ENCODE peak calls at places on chromosomes 3 and 15, in eight cellular contexts. E is dorsolateral prefrontal cortex; W is AG04450; R is naive thymus-derived CD4-positive, alpha-beta T cell; P is GM23248; J is stomach; K is cardiac fibroblast; B is fibroblast of mammary gland. Z is an unnamed sample.
A peak's percentile ranks its signal among the peaks of the same experiment; 100 is the strongest.

GRCh38 chr15:61653110-61653509 is 407.1 kb downstream of the VPS13C start:
- DNase-seq in R (no peak), B (peak; percentile 62), E (no peak), J (peak; percentile 27), W (no peak), K (no peak), P (no peak), Z (no peak)

GRCh38 chr3:146554168-146554760 is 9.9 kb upstream of the PLSCR1 start:
- DNase-seq in E (no peak), R (no peak), P (peak; percentile 12), K (no peak), J (no peak), W (no peak), B (no peak), Z (no peak)

GRCh38 chr3:120497318-120497717 is 46.5 kb upstream of the FSTL1 start:
- DNase-seq in R (no peak), J (no peak), B (peak; percentile 98), K (peak; percentile 99), P (peak; percentile 93), E (no peak), W (peak; percentile 78), Z (no peak)

GRCh38 chr15:40330368-40330836 is 6.9 kb downstream of the INAFM2 start:
- DNase-seq in J (no peak), P (peak; percentile 64), E (no peak), K (peak; percentile 49), R (no peak), W (no peak), B (no peak), Z (no peak)

GRCh38 chr3:162175145-162175544 is 678.5 kb downstream of the OTOL1 start:
- DNase-seq in K (no peak), W (no peak), E (no peak), P (no peak), B (no peak), J (no peak), R (no peak), Z (no peak)

GRCh38 chr15:48855501-48856440 is 22.2 kb upstream of the EID1 start:
- DNase-seq in K (peak; percentile 70), R (no peak), J (no peak), P (peak; percentile 74), E (no peak), B (peak; percentile 68), W (no peak), Z (no peak)

GRCh38 chr3:14506626-14507344 is 33.4 kb downstream of the GRIP2 start:
- DNase-seq in W (no peak), K (no peak), R (no peak), E (no peak), P (no peak), B (no peak), J (no peak), Z (no peak)

GRCh38 chr3:13801361-13802214 is 78.3 kb downstream of the WNT7A start:
- DNase-seq in W (no peak), J (no peak), R (no peak), E (no peak), K (no peak), P (no peak), B (no peak), Z (no peak)

GRCh38 chr15:23073890-23074631 is 34.7 kb upstream of the TUBGCP5 start:
- DNase-seq in B (no peak), K (no peak), R (no peak), E (no peak), W (no peak), P (no peak), J (no peak), Z (no peak)

GRCh38 chr3:40128169-40128568 is 181.3 kb upstream of the EIF1B start:
- DNase-seq in J (no peak), B (no peak), W (no peak), R (no peak), K (no peak), E (no peak), P (no peak), Z (no peak)

GRCh38 chr3:141939759-141940158 is 63.3 kb downstream of the ATP1B3 start:
- DNase-seq in J (no peak), P (no peak), B (no peak), E (no peak), W (no peak), K (no peak), R (no peak), Z (no peak)

GRCh38 chr15:92383528-92384326 is 10.0 kb upstream of the ST8SIA2 start:
- DNase-seq in J (no peak), E (no peak), P (peak; percentile 44), K (no peak), B (peak; percentile 11), W (no peak), R (no peak), Z (peak; percentile 9)

GRCh38 chr3:96915465-96915864 is 101.1 kb downstream of the EPHA6 start:
- DNase-seq in P (no peak), J (no peak), R (no peak), W (no peak), E (no peak), B (no peak), K (no peak), Z (no peak)

GRCh38 chr3:38458796-38459498 is 5.3 kb downstream of the ACVR2B start:
- DNase-seq in W (no peak), P (no peak), B (peak; percentile 67), J (peak; percentile 84), R (no peak), K (no peak), E (no peak), Z (no peak)

GRCh38 chr15:45162771-45163507 is 24.8 kb downstream of the SHF start:
- DNase-seq in E (peak; percentile 81), P (peak; percentile 88), K (peak; percentile 81), B (peak; percentile 79), J (peak; percentile 79), R (peak; percentile 42), W (peak; percentile 61), Z (peak; percentile 45)
- H3K4me3 ChIP-seq in E (no peak overlapping the region), P (no peak overlapping the region), K (no peak overlapping the region), B (no peak overlapping the region), J (no peak overlapping the region), R (no peak overlapping the region), W (no peak overlapping the region), Z (no peak overlapping the region)

GRCh38 chr3:46971151-46971550 is 5.4 kb downstream of the CCDC12 start:
- DNase-seq in J (no peak), B (no peak), P (no peak), R (no peak), E (no peak), K (no peak), W (no peak), Z (no peak)

GRCh38 chr3:46971742-46972141 is 4.8 kb downstream of the CCDC12 start:
- DNase-seq in W (no peak), J (no peak), R (no peak), P (no peak), E (no peak), K (no peak), B (no peak), Z (no peak)

GRCh38 chr3:46968783-46969428 is 7.6 kb downstream of the CCDC12 start:
- DNase-seq in W (no peak), P (no peak), B (no peak), K (no peak), J (no peak), E (no peak), R (no peak), Z (no peak)

GRCh38 chr3:46972396-46972795 is 4.1 kb downstream of the CCDC12 start:
- DNase-seq in W (no peak), E (no peak), B (no peak), K (no peak), R (no peak), P (no peak), J (no peak), Z (no peak)

GRCh38 chr3:46970391-46971091 is 6.0 kb downstream of the CCDC12 start:
- DNase-seq in R (no peak), K (no peak), W (no peak), J (peak; percentile 40), P (peak; percentile 55), E (no peak), B (peak; percentile 30), Z (no peak)
- H3K4me3 ChIP-seq in R (no peak overlapping the region), K (no peak overlapping the region), W (no peak overlapping the region), J (no peak overlapping the region), P (no peak overlapping the region), E (no peak overlapping the region), B (no peak overlapping the region), Z (no peak overlapping the region)

DNA sequence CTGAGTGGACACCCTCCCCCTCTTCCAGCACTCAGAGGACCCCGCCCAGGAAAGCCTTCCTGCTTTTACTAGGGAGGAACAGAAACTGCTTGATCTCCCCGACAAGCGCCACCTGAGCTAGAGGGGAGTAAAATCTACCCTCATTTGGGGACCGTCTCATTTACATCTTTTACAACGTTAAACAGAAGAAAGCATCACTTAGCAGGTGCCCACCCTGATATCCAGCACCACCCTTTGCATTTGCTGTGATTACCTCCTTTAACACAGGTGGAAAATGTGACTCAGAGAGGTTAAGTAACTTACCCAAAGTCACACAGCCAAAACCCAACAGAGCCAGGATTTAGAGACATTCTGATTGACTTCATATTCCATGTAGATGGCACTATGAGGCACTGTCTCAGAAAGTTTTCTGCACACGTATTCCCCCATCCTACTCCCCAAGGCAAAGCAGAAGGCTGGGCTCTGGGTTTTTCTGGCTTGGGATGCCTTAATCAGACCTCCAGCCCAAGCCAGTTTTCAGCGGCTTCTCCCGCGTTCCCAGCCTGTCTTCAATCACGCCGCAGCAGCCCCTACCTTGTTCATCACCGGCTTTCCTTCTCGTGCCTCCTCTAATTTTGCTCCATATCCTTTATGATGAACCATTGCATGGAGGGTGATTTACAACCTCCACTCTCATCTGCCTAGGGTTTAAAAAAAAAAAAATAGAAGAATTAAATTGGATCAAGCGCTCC is 314.5 kb upstream of the PROK2 start:
- DNase-seq in W (no peak), J (no peak), B (no peak), E (no peak), R (no peak), P (no peak), K (no peak), Z (no peak)
- H3K4me3 ChIP-seq in W (no peak overlapping the region), J (no peak overlapping the region), B (peak overlapping the region; percentile 47), E (no peak overlapping the region), R (no peak overlapping the region), P (no peak overlapping the region), K (no peak overlapping the region), Z (no peak overlapping the region)

GRCh38 chr3:123884258-123884831 is at the start of gene MYLK:
- DNase-seq in W (peak; percentile 84), P (peak; percentile 96), E (no peak), J (peak; percentile 65), B (peak; percentile 81), K (peak; percentile 85), R (no peak), Z (peak; percentile 79)

GRCh38 chr3:123883656-123884257 is 375 bp downstream of the MYLK start:
- DNase-seq in W (no peak), E (no peak), J (no peak), P (peak; percentile 51), R (no peak), B (no peak), K (peak; percentile 13), Z (no peak)

GRCh38 chr3:123881771-123882170 is 2.4 kb downstream of the MYLK start:
- DNase-seq in R (no peak), J (no peak), K (no peak), P (no peak), W (no peak), B (no peak), E (no peak), Z (no peak)

GRCh38 chr3:123883111-123883510 is 1.0 kb downstream of the MYLK start:
- DNase-seq in R (no peak), E (no peak), P (no peak), W (no peak), K (no peak), J (no peak), B (no peak), Z (no peak)

DNA sequence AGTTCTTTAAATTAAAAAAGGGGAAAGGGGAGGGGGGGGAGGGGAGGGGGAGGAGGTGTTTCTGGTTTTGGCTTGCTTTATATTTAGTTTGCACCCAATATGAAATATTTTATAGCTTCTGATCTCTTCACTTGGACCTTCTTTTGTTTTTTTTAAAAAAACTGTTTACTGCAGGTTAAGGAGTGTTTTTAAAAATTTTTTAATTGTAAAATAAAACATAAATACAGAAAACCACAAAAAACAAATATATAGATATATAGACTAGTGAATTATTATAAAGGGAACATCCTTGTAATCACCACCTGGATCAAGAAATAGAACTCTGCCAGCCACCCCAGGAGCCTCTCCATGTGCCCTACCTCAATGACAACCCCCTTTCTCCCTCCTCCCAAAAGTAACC is 861 bp upstream of the MYLK start:
- DNase-seq in B (no peak), W (no peak), R (no peak), E (no peak), K (no peak), J (no peak), P (no peak), Z (no peak)
- H3K4me3 ChIP-seq in B (no peak overlapping the region), W (peak overlapping the region; percentile 87), R (no peak overlapping the region), E (no peak overlapping the region), K (no peak overlapping the region), J (no peak overlapping the region), P (peak overlapping the region; percentile 76), Z (peak overlapping the region; percentile 53)

Z was measured in Jurkat, Clone E6-1.